ENCODE peak calls at places on chromosomes 13 and 19, in five cellular contexts. B is AG04450, W is mammary epithelial cell, X is cardiac muscle cell, C is substantia nigra. H is an unnamed sample.

GRCh38 chr13:76791290-76791664 is 94.9 kb downstream of the KCTD12 start:
- DNase-seq in B (no peak), W (peak), X (peak), C (no peak), H (no peak)

GRCh38 chr13:75489502-75490263 is 7.7 kb upstream of the TBC1D4 start:
- DNase-seq in B (peak), W (peak), X (no peak), C (no peak), H (peak)

GRCh38 chr13:101527130-101527529 is 74.7 kb downstream of the ITGBL1 start:
- DNase-seq in B (no peak), W (no peak), X (no peak), C (no peak), H (no peak)

GRCh38 chr13:98203641-98204326 is 26.7 kb upstream of the RNF113B start:
- DNase-seq in B (no peak), W (no peak), X (no peak), C (no peak), H (no peak)

GRCh38 chr13:31797154-31797775 is 57.9 kb downstream of the RXFP2 start:
- DNase-seq in B (peak), W (peak), X (peak), C (no peak), H (peak)

GRCh38 chr19:19597809-19598306 is 20.6 kb downstream of the PBX4 start:
- DNase-seq in B (no peak), W (no peak), X (no peak), C (no peak), H (no peak)

GRCh38 chr13:110408286-110408685 is 101.2 kb downstream of the COL4A2 start:
- DNase-seq in B (no peak), W (no peak), X (no peak), C (no peak), H (no peak)

GRCh38 chr19:41753936-41754529 is 1.3 kb upstream of the CEACAM6 start:
- DNase-seq in B (no peak), W (peak), X (no peak), C (peak), H (peak)

GRCh38 chr13:104949840-104950805 is 1585.3 kb downstream of the EFNB2 start:
- DNase-seq in B (no peak), W (no peak), X (no peak), C (no peak), H (no peak)

GRCh38 chr13:72384879-72385278 is 342.6 kb downstream of the MZT1 start:
- DNase-seq in B (no peak), W (peak), X (no peak), C (no peak), H (peak)

GRCh38 chr19:2097330-2098327 is 914 bp downstream of the IZUMO4 start:
- DNase-seq in B (no peak), W (no peak), X (no peak), C (no peak), H (no peak)

GRCh38 chr13:24159921-24160324 is 597 bp upstream of the SPATA13 start:
- DNase-seq in B (no peak), W (no peak), X (no peak), C (no peak), H (no peak)

GRCh38 chr19:19525611-19526380 is 2.9 kb upstream of the YJEFN3 start:
- DNase-seq in B (no peak), W (no peak), X (no peak), C (no peak), H (no peak)

GRCh38 chr13:98591721-98592352 is 14.9 kb upstream of the STK24 start:
- DNase-seq in B (no peak), W (no peak), X (no peak), C (no peak), H (no peak)

GRCh38 chr13:51781246-51782022 is 22.5 kb downstream of the DHRS12 start:
- DNase-seq in B (no peak), W (peak), X (peak), C (no peak), H (peak)

GRCh38 chr19:34367424-34367957 is 2.5 kb downstream of the GPI start:
- DNase-seq in B (no peak), W (no peak), X (no peak), C (no peak), H (no peak)

GRCh38 chr13:114016321-114017027 is 42.6 kb upstream of the C13orf46 start:
- DNase-seq in B (no peak), W (no peak), X (no peak), C (no peak), H (no peak)

GRCh38 chr13:114043421-114044053 is 69.7 kb upstream of the C13orf46 start:
- DNase-seq in B (peak), W (no peak), X (no peak), C (peak), H (no peak)

GRCh38 chr13:109274188-109274821 is 512.1 kb downstream of the IRS2 start:
- DNase-seq in B (peak), W (peak), X (peak), C (no peak), H (peak)

GRCh38 chr19:40231544-40232424 is 5.3 kb upstream of the CCNP start:
- DNase-seq in B (no peak), W (no peak), X (peak), C (peak), H (no peak)
- H3K27ac ChIP-seq in B (no peak), W (no peak), X (peak), C (no peak), H (peak)

GRCh38 chr13:49927755-49928154 is 8.4 kb downstream of the SPRYD7 start:
- DNase-seq in B (no peak), W (no peak), X (no peak), C (no peak), H (no peak)

GRCh38 chr13:49922301-49922700 is 13.8 kb downstream of the SPRYD7 start:
- DNase-seq in B (no peak), W (no peak), X (no peak), C (no peak), H (no peak)

DNA sequence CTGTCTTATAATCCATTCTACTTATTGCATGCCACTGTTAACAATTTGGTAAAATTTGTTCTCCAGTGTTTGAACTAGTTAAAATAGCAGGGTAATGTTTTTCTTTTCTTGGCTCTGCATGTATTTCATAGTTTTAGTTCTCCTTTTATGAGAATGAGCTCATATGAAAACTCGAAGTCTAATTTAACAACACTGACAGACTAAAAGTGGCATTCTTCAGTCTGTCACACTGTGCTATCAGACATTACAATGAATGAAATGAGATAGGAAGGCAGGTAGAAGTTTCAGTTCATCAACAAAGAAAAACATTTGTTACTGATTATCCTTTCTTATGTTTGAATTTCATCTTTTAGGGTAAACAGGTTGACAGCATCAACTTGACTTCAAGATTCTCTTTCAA is 10.1 kb downstream of the SPRYD7 start:
- DNase-seq in B (no peak), W (no peak), X (no peak), C (no peak), H (no peak)
- H3K27ac ChIP-seq in B (no peak), W (no peak), X (peak), C (no peak), H (no peak)

GRCh38 chr19:49638360-49638759 is 1.6 kb downstream of the RRAS start:
- DNase-seq in B (no peak), W (no peak), X (no peak), C (no peak), H (no peak)
- H3K27ac ChIP-seq in B (peak), W (no peak), X (no peak), C (peak), H (peak)

GRCh38 chr13:96297360-96297759 is 207.5 kb downstream of the HS6ST3 start:
- DNase-seq in B (no peak), W (no peak), X (no peak), C (no peak), H (no peak)

GRCh38 chr13:96299235-96299634 is 209.3 kb downstream of the HS6ST3 start:
- DNase-seq in B (no peak), W (no peak), X (no peak), C (no peak), H (no peak)

DNA sequence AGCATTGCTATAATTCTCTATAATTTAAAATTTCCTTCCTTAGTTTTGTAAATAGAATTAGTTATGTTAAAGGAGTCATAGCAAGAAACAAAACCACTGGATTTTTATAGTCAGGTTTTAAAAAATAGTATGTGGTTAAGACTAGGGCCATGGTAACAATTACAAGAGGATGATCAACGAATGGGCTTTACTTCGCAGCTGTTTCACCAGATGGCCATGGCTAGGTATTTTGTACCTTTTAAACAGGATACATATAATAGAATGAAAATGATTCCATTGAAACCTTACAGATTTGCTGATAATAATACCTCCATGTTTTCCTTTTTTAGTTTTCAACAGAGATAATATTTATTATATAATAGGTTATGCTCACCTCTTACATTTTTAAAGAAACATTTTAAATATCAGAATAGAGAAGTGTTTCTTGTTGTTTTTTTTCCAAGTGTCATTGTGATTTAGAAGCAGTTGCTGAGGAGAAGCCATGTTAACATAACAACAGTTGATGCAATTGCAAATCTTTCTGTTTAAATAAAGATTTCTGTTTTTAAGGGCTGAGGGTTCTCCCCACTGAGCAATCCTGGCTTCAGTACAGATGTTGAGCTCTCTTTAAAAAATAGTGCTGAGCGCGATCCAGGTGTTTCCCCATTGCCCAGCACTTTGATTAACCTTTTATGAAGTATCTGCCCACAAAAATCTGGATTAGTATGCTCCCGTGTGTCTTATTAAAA is 205.2 kb downstream of the HS6ST3 start:
- DNase-seq in B (no peak), W (no peak), X (no peak), C (no peak), H (no peak)
- H3K27ac ChIP-seq in B (no peak), W (no peak), X (no peak), C (no peak), H (no peak)

DNA sequence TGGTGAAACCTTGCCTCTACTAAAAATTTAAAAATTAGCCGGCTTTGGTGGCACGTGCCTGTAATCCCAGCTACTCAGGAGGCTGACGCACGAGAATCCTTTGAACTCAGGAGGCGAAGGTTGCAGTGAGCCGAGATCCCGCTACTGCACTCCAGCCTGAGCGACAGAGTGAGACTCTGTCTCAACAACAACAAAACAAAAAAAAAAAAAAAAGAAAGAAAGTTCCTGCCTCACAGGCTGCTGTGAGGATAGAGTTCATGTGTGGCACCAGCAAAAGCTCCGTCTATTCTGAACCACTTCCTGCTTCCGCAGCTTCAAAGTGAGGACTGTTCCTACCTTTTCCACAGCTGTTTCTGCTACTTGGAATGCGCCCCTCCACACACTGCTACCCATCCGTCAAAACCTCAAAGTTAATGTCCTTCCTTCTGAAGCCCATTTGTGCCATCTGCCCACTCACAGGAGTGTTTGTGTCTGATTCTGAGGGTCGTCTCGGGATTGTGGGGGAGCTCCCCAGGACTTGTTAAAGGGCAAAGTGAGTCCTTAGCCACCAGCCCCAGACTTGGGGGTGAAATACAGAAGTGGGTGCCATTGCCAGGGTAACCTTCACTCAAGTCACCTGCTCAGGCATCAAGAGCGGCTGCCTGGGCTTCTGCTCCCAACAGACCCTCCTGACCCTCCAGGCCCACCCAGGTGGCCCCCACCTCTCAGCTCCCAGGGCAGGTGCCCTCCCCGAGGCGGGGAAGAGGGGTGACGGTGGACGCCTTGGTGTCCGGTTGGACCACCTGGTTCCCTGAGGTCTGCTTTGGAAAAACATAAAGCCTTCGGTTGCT is 2.9 kb downstream of the MFSD12 start:
- DNase-seq in B (no peak), W (no peak), X (no peak), C (no peak), H (no peak)
- H3K27ac ChIP-seq in B (no peak), W (no peak), X (no peak), C (peak), H (peak)

DNA sequence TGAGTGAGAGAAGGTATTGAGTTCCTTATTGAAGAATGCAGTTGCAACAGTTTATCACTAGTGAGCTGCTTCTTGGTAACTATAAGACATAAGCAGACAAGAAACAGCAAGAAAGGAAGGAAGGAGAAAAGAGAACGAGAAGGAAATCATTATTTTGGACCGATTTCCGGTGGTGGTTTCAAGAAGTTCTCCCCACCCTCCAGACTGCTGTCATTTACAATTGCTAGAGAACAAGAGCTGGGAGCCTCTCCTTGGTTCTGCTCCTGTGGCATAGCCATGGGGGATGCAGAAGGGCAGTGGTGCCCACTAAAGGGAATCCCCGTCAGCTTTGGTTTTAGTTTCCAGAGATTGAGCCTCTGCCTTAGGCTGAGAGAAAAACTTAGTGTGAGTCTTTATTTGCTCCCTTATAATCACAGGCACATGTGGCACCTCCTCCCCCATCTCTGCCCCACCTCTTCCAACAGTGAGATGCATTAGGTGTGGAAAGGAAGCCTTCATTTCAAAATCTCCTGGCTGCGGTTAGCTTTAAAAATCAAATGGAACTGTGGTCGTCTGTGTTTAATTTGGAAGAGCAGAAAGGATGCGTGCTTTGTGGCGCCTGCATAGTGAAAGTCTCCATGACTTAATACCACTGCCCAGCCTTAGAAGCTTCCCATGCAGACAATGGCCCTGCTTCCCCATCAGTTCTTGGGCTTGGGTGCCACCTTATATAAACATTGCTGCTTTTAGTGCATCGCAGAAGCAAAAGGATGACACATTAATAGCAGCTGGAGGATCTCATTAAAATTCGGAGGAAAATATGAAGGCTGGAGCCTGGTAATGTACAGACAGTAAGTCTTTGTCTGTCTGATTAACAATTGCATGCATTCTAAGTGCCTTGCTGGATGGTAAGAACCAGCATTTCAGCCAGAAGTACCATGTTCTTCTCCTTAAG is 25.0 kb downstream of the LRCH1 start:
- DNase-seq in B (no peak), W (no peak), X (no peak), C (no peak), H (no peak)
- H3K27ac ChIP-seq in B (no peak), W (no peak), X (no peak), C (no peak), H (no peak)

GRCh38 chr19:17329061-17329767 is 5.4 kb downstream of the ANO8 start:
- DNase-seq in B (no peak), W (no peak), X (no peak), C (no peak), H (no peak)
- H3K27ac ChIP-seq in B (no peak), W (no peak), X (no peak), C (no peak), H (no peak)

GRCh38 chr19:39968789-39969188 is 2.2 kb upstream of the PSMC4 start:
- DNase-seq in B (no peak), W (no peak), X (no peak), C (no peak), H (no peak)
- H3K27ac ChIP-seq in B (no peak), W (peak), X (no peak), C (no peak), H (peak)

DNA sequence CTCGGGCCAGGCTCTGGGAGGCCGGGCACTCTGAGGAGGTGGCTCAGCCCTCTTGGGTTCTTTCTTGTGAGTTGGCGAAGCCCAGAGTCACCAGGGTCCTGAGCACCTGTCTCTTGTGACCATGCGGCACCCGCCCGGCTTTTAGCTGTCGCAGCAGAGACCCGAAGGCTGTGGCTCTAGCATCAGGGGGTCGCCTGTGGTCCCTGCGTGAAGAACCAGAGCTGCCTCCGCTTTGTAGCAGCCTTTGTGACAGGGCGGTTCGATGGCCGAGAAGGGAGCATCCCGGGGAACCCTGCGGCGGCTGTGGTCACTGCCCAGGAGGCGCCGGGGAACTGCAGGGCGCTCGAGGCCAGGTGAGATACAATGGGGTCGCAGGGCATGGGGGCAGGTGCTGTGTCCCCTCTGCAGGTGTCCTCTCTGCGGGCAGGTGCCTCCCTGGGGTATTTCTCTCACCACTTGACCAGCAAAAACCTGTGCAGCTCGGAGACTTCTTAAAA is 10.4 kb downstream of the MCF2L start:
- DNase-seq in B (no peak), W (no peak), X (no peak), C (no peak), H (no peak)
- H3K27ac ChIP-seq in B (no peak), W (no peak), X (no peak), C (peak), H (no peak)

GRCh38 chr19:57363734-57364181 is 407 bp downstream of the TRAPPC2B start:
- DNase-seq in B (no peak), W (no peak), X (peak), C (no peak), H (peak)
- H3K27ac ChIP-seq in B (peak), W (peak), X (peak), C (peak), H (peak)